ENCODE peak calls at places on chromosome 19, in ten cellular contexts. One of them, this sample, is unnamed.

GRCh38 chr19:39403331-39404312 is 3.0 kb upstream of the ZFP36 start:
- DNase-seq in lung: peak; percentile 98
- DNase-seq in left cardiac atrium: peak; percentile 99
- DNase-seq in GM23338: peak; percentile 92
- DNase-seq in HEK293T: no peak
- DNase-seq in putamen: peak; percentile 72
- DNase-seq in NCI-H1105 treated with DMSO at 0.1 percent for 48 hours: no peak
- DNase-seq in activated T-cell treated with anti-CD3 and anti-CD28 coated beads, Interleukin-2, amount 50 U/mL, for 72 hours: peak; percentile 99
- DNase-seq in left ventricle myocardium inferior: peak; percentile 98
- DNase-seq in germinal center: peak; percentile 76
- DNase-seq in this sample: peak; percentile 94

GRCh38 chr19:46992699-46993535 is 26.7 kb upstream of the NPAS1 start:
- DNase-seq in putamen: no peak
- DNase-seq in left cardiac atrium: no peak
- DNase-seq in HEK293T: no peak
- DNase-seq in activated T-cell treated with anti-CD3 and anti-CD28 coated beads, Interleukin-2, amount 50 U/mL, for 72 hours: no peak
- DNase-seq in left ventricle myocardium inferior: peak; percentile 60
- DNase-seq in germinal center: no peak
- DNase-seq in lung: no peak
- DNase-seq in NCI-H1105 treated with DMSO at 0.1 percent for 48 hours: no peak
- DNase-seq in GM23338: no peak
- DNase-seq in this sample: no peak

GRCh38 chr19:11013771-11014170 is 52.9 kb downstream of the SMARCA4 start:
- DNase-seq in activated T-cell treated with anti-CD3 and anti-CD28 coated beads, Interleukin-2, amount 50 U/mL, for 72 hours: no peak
- DNase-seq in left ventricle myocardium inferior: no peak
- DNase-seq in lung: no peak
- DNase-seq in left cardiac atrium: no peak
- DNase-seq in GM23338: no peak
- DNase-seq in NCI-H1105 treated with DMSO at 0.1 percent for 48 hours: no peak
- DNase-seq in putamen: no peak
- DNase-seq in germinal center: no peak
- DNase-seq in HEK293T: no peak
- DNase-seq in this sample: no peak

GRCh38 chr19:33441277-33441699 is 67.8 kb downstream of the CEBPG start:
- DNase-seq in left ventricle myocardium inferior: peak; percentile 11
- DNase-seq in HEK293T: no peak
- DNase-seq in putamen: no peak
- DNase-seq in left cardiac atrium: peak; percentile 17
- DNase-seq in GM23338: no peak
- DNase-seq in lung: no peak
- DNase-seq in activated T-cell treated with anti-CD3 and anti-CD28 coated beads, Interleukin-2, amount 50 U/mL, for 72 hours: no peak
- DNase-seq in NCI-H1105 treated with DMSO at 0.1 percent for 48 hours: no peak
- DNase-seq in germinal center: no peak
- DNase-seq in this sample: no peak

GRCh38 chr19:17468302-17469091 is 1.8 kb upstream of the SLC27A1 start:
- DNase-seq in activated T-cell treated with anti-CD3 and anti-CD28 coated beads, Interleukin-2, amount 50 U/mL, for 72 hours: no peak
- DNase-seq in NCI-H1105 treated with DMSO at 0.1 percent for 48 hours: no peak
- DNase-seq in GM23338: peak; percentile 46
- DNase-seq in putamen: peak; percentile 68
- DNase-seq in left ventricle myocardium inferior: peak; percentile 83
- DNase-seq in HEK293T: no peak
- DNase-seq in lung: peak; percentile 73
- DNase-seq in left cardiac atrium: peak; percentile 78
- DNase-seq in germinal center: no peak
- DNase-seq in this sample: peak; percentile 26

GRCh38 chr19:20661150-20661819 is at the start of gene ZNF626:
- DNase-seq in putamen: peak; percentile 98
- DNase-seq in germinal center: peak; percentile 97
- DNase-seq in activated T-cell treated with anti-CD3 and anti-CD28 coated beads, Interleukin-2, amount 50 U/mL, for 72 hours: peak; percentile 90
- DNase-seq in lung: peak; percentile 95
- DNase-seq in left ventricle myocardium inferior: peak; percentile 97
- DNase-seq in GM23338: peak; percentile 100
- DNase-seq in NCI-H1105 treated with DMSO at 0.1 percent for 48 hours: no peak
- DNase-seq in HEK293T: no peak
- DNase-seq in left cardiac atrium: peak; percentile 99
- DNase-seq in this sample: peak; percentile 97

GRCh38 chr19:29841559-29842367 is 30.0 kb downstream of the CCNE1 start:
- DNase-seq in activated T-cell treated with anti-CD3 and anti-CD28 coated beads, Interleukin-2, amount 50 U/mL, for 72 hours: no peak
- DNase-seq in NCI-H1105 treated with DMSO at 0.1 percent for 48 hours: no peak
- DNase-seq in left ventricle myocardium inferior: no peak
- DNase-seq in HEK293T: peak; percentile 65
- DNase-seq in germinal center: no peak
- DNase-seq in putamen: no peak
- DNase-seq in GM23338: peak; percentile 64
- DNase-seq in lung: no peak
- DNase-seq in left cardiac atrium: no peak
- DNase-seq in this sample: peak; percentile 53

GRCh38 chr19:1410136-1410786 is 2.9 kb downstream of the DAZAP1 start:
- DNase-seq in germinal center: no peak
- DNase-seq in left cardiac atrium: no peak
- DNase-seq in left ventricle myocardium inferior: no peak
- DNase-seq in lung: no peak
- DNase-seq in activated T-cell treated with anti-CD3 and anti-CD28 coated beads, Interleukin-2, amount 50 U/mL, for 72 hours: peak; percentile 30
- DNase-seq in GM23338: no peak
- DNase-seq in putamen: no peak
- DNase-seq in NCI-H1105 treated with DMSO at 0.1 percent for 48 hours: no peak
- DNase-seq in HEK293T: no peak
- DNase-seq in this sample: no peak

GRCh38 chr19:42394751-42395150 is 4.7 kb upstream of the CNFN start:
- DNase-seq in germinal center: no peak
- DNase-seq in GM23338: no peak
- DNase-seq in NCI-H1105 treated with DMSO at 0.1 percent for 48 hours: no peak
- DNase-seq in left ventricle myocardium inferior: no peak
- DNase-seq in HEK293T: no peak
- DNase-seq in activated T-cell treated with anti-CD3 and anti-CD28 coated beads, Interleukin-2, amount 50 U/mL, for 72 hours: no peak
- DNase-seq in lung: no peak
- DNase-seq in putamen: no peak
- DNase-seq in left cardiac atrium: no peak
- DNase-seq in this sample: no peak

GRCh38 chr19:11007376-11007775 is 46.5 kb downstream of the SMARCA4 start:
- DNase-seq in left cardiac atrium: no peak
- DNase-seq in activated T-cell treated with anti-CD3 and anti-CD28 coated beads, Interleukin-2, amount 50 U/mL, for 72 hours: no peak
- DNase-seq in HEK293T: no peak
- DNase-seq in germinal center: no peak
- DNase-seq in putamen: no peak
- DNase-seq in GM23338: no peak
- DNase-seq in NCI-H1105 treated with DMSO at 0.1 percent for 48 hours: no peak
- DNase-seq in lung: no peak
- DNase-seq in left ventricle myocardium inferior: no peak
- DNase-seq in this sample: no peak

GRCh38 chr19:5567360-5567970 is at the start of gene TINCR:
- DNase-seq in HEK293T: peak; percentile 44
- DNase-seq in GM23338: peak; percentile 83
- DNase-seq in putamen: no peak
- DNase-seq in NCI-H1105 treated with DMSO at 0.1 percent for 48 hours: no peak
- DNase-seq in left cardiac atrium: no peak
- DNase-seq in germinal center: no peak
- DNase-seq in activated T-cell treated with anti-CD3 and anti-CD28 coated beads, Interleukin-2, amount 50 U/mL, for 72 hours: no peak
- DNase-seq in left ventricle myocardium inferior: no peak
- DNase-seq in lung: no peak
- DNase-seq in this sample: no peak

GRCh38 chr19:13014101-13014920 is 19.0 kb downstream of the NFIX start:
- DNase-seq in left ventricle myocardium inferior: no peak
- DNase-seq in left cardiac atrium: no peak
- DNase-seq in GM23338: peak; percentile 70
- DNase-seq in activated T-cell treated with anti-CD3 and anti-CD28 coated beads, Interleukin-2, amount 50 U/mL, for 72 hours: no peak
- DNase-seq in lung: no peak
- DNase-seq in putamen: peak; percentile 83
- DNase-seq in HEK293T: no peak
- DNase-seq in NCI-H1105 treated with DMSO at 0.1 percent for 48 hours: no peak
- DNase-seq in germinal center: no peak
- DNase-seq in this sample: peak; percentile 56

GRCh38 chr19:11673608-11674041 is 65.1 kb downstream of the ZNF823 start:
- DNase-seq in left ventricle myocardium inferior: peak; percentile 66
- DNase-seq in putamen: peak; percentile 62
- DNase-seq in GM23338: peak; percentile 93
- DNase-seq in activated T-cell treated with anti-CD3 and anti-CD28 coated beads, Interleukin-2, amount 50 U/mL, for 72 hours: peak; percentile 31
- DNase-seq in lung: peak; percentile 69
- DNase-seq in NCI-H1105 treated with DMSO at 0.1 percent for 48 hours: no peak
- DNase-seq in HEK293T: peak; percentile 23
- DNase-seq in left cardiac atrium: peak; percentile 83
- DNase-seq in germinal center: no peak
- DNase-seq in this sample: peak; percentile 69

GRCh38 chr19:45123440-45123850 is 30.5 kb downstream of the PPP1R37 start:
- DNase-seq in HEK293T: no peak
- DNase-seq in left cardiac atrium: no peak
- DNase-seq in GM23338: no peak
- DNase-seq in lung: no peak
- DNase-seq in germinal center: no peak
- DNase-seq in putamen: no peak
- DNase-seq in left ventricle myocardium inferior: no peak
- DNase-seq in activated T-cell treated with anti-CD3 and anti-CD28 coated beads, Interleukin-2, amount 50 U/mL, for 72 hours: no peak
- DNase-seq in NCI-H1105 treated with DMSO at 0.1 percent for 48 hours: no peak
- DNase-seq in this sample: peak; percentile 60

GRCh38 chr19:29506619-29506911 is 19.2 kb upstream of the VSTM2B start:
- DNase-seq in left cardiac atrium: no peak
- DNase-seq in left ventricle myocardium inferior: no peak
- DNase-seq in lung: no peak
- DNase-seq in HEK293T: no peak
- DNase-seq in germinal center: no peak
- DNase-seq in NCI-H1105 treated with DMSO at 0.1 percent for 48 hours: no peak
- DNase-seq in putamen: no peak
- DNase-seq in GM23338: no peak
- DNase-seq in activated T-cell treated with anti-CD3 and anti-CD28 coated beads, Interleukin-2, amount 50 U/mL, for 72 hours: no peak
- DNase-seq in this sample: no peak

GRCh38 chr19:42942187-42942789 is 5.3 kb upstream of the PSG7 start:
- DNase-seq in GM23338: peak; percentile 74
- DNase-seq in putamen: no peak
- DNase-seq in HEK293T: no peak
- DNase-seq in NCI-H1105 treated with DMSO at 0.1 percent for 48 hours: no peak
- DNase-seq in left ventricle myocardium inferior: no peak
- DNase-seq in germinal center: no peak
- DNase-seq in left cardiac atrium: no peak
- DNase-seq in activated T-cell treated with anti-CD3 and anti-CD28 coated beads, Interleukin-2, amount 50 U/mL, for 72 hours: no peak
- DNase-seq in lung: no peak
- DNase-seq in this sample: peak; percentile 38

GRCh38 chr19:47157455-47158321 is 27.1 kb downstream of the SAE1 start:
- DNase-seq in putamen: peak; percentile 24
- DNase-seq in left cardiac atrium: peak; percentile 71
- DNase-seq in activated T-cell treated with anti-CD3 and anti-CD28 coated beads, Interleukin-2, amount 50 U/mL, for 72 hours: no peak
- DNase-seq in GM23338: peak; percentile 96
- DNase-seq in HEK293T: no peak
- DNase-seq in left ventricle myocardium inferior: peak; percentile 45
- DNase-seq in germinal center: peak; percentile 47
- DNase-seq in lung: peak; percentile 31
- DNase-seq in NCI-H1105 treated with DMSO at 0.1 percent for 48 hours: no peak
- DNase-seq in this sample: no peak

GRCh38 chr19:47573076-47574026 is at the start of gene ZNF541:
- DNase-seq in HEK293T: no peak
- DNase-seq in NCI-H1105 treated with DMSO at 0.1 percent for 48 hours: no peak
- DNase-seq in GM23338: peak; percentile 43
- DNase-seq in left cardiac atrium: peak; percentile 80
- DNase-seq in germinal center: peak; percentile 45
- DNase-seq in putamen: peak; percentile 51
- DNase-seq in left ventricle myocardium inferior: peak; percentile 64
- DNase-seq in lung: peak; percentile 38
- DNase-seq in activated T-cell treated with anti-CD3 and anti-CD28 coated beads, Interleukin-2, amount 50 U/mL, for 72 hours: peak; percentile 84
- DNase-seq in this sample: no peak

GRCh38 chr19:18543814-18544475 is 572 bp upstream of the FKBP8 start:
- DNase-seq in germinal center: peak; percentile 78
- DNase-seq in lung: peak; percentile 66
- DNase-seq in activated T-cell treated with anti-CD3 and anti-CD28 coated beads, Interleukin-2, amount 50 U/mL, for 72 hours: peak; percentile 88
- DNase-seq in NCI-H1105 treated with DMSO at 0.1 percent for 48 hours: no peak
- DNase-seq in left ventricle myocardium inferior: no peak
- DNase-seq in GM23338: peak; percentile 90
- DNase-seq in left cardiac atrium: no peak
- DNase-seq in putamen: peak; percentile 71
- DNase-seq in HEK293T: peak; percentile 60
- DNase-seq in this sample: peak; percentile 57

GRCh38 chr19:858868-859843 is at the start of gene CFD:
- DNase-seq in GM23338: no peak
- DNase-seq in lung: no peak
- DNase-seq in activated T-cell treated with anti-CD3 and anti-CD28 coated beads, Interleukin-2, amount 50 U/mL, for 72 hours: no peak
- DNase-seq in HEK293T: no peak
- DNase-seq in NCI-H1105 treated with DMSO at 0.1 percent for 48 hours: no peak
- DNase-seq in putamen: no peak
- DNase-seq in germinal center: no peak
- DNase-seq in left ventricle myocardium inferior: peak; percentile 79
- DNase-seq in left cardiac atrium: peak; percentile 71
- DNase-seq in this sample: no peak

GRCh38 chr19:2338055-2338615 is 9.7 kb downstream of the SPPL2B start:
- DNase-seq in HEK293T: no peak
- DNase-seq in GM23338: no peak
- DNase-seq in lung: no peak
- DNase-seq in left ventricle myocardium inferior: no peak
- DNase-seq in left cardiac atrium: no peak
- DNase-seq in activated T-cell treated with anti-CD3 and anti-CD28 coated beads, Interleukin-2, amount 50 U/mL, for 72 hours: no peak
- DNase-seq in germinal center: no peak
- DNase-seq in putamen: no peak
- DNase-seq in NCI-H1105 treated with DMSO at 0.1 percent for 48 hours: no peak
- DNase-seq in this sample: no peak

GRCh38 chr19:46787331-46788100 is 878 bp downstream of the SLC1A5 start:
- DNase-seq in HEK293T: peak; percentile 46
- DNase-seq in activated T-cell treated with anti-CD3 and anti-CD28 coated beads, Interleukin-2, amount 50 U/mL, for 72 hours: peak; percentile 54
- DNase-seq in GM23338: peak; percentile 65
- DNase-seq in left cardiac atrium: peak; percentile 75
- DNase-seq in germinal center: peak; percentile 42
- DNase-seq in lung: peak; percentile 64
- DNase-seq in putamen: no peak
- DNase-seq in NCI-H1105 treated with DMSO at 0.1 percent for 48 hours: peak; percentile 45
- DNase-seq in left ventricle myocardium inferior: peak; percentile 65
- DNase-seq in this sample: peak; percentile 83

GRCh38 chr19:35240322-35240721 is 8.5 kb upstream of the LSR start:
- DNase-seq in germinal center: no peak
- DNase-seq in GM23338: no peak
- DNase-seq in left cardiac atrium: no peak
- DNase-seq in lung: no peak
- DNase-seq in NCI-H1105 treated with DMSO at 0.1 percent for 48 hours: no peak
- DNase-seq in activated T-cell treated with anti-CD3 and anti-CD28 coated beads, Interleukin-2, amount 50 U/mL, for 72 hours: no peak
- DNase-seq in putamen: no peak
- DNase-seq in left ventricle myocardium inferior: no peak
- DNase-seq in HEK293T: no peak
- DNase-seq in this sample: no peak

GRCh38 chr19:18603255-18603957 is 3.2 kb downstream of the CRLF1 start:
- DNase-seq in NCI-H1105 treated with DMSO at 0.1 percent for 48 hours: no peak
- DNase-seq in germinal center: no peak
- DNase-seq in GM23338: peak; percentile 84
- DNase-seq in left ventricle myocardium inferior: no peak
- DNase-seq in putamen: no peak
- DNase-seq in HEK293T: peak; percentile 44
- DNase-seq in activated T-cell treated with anti-CD3 and anti-CD28 coated beads, Interleukin-2, amount 50 U/mL, for 72 hours: peak; percentile 39
- DNase-seq in left cardiac atrium: no peak
- DNase-seq in lung: no peak
- DNase-seq in this sample: no peak

GRCh38 chr19:33435706-33436359 is 62.3 kb downstream of the CEBPG start:
- DNase-seq in lung: no peak
- DNase-seq in germinal center: no peak
- DNase-seq in HEK293T: no peak
- DNase-seq in left ventricle myocardium inferior: no peak
- DNase-seq in GM23338: no peak
- DNase-seq in activated T-cell treated with anti-CD3 and anti-CD28 coated beads, Interleukin-2, amount 50 U/mL, for 72 hours: no peak
- DNase-seq in left cardiac atrium: peak; percentile 8
- DNase-seq in NCI-H1105 treated with DMSO at 0.1 percent for 48 hours: no peak
- DNase-seq in putamen: no peak
- DNase-seq in this sample: no peak

GRCh38 chr19:51333836-51334460 is 8.0 kb downstream of the VSIG10L start:
- DNase-seq in left cardiac atrium: no peak
- DNase-seq in NCI-H1105 treated with DMSO at 0.1 percent for 48 hours: no peak
- DNase-seq in putamen: no peak
- DNase-seq in activated T-cell treated with anti-CD3 and anti-CD28 coated beads, Interleukin-2, amount 50 U/mL, for 72 hours: no peak
- DNase-seq in GM23338: peak; percentile 65
- DNase-seq in HEK293T: no peak
- DNase-seq in germinal center: no peak
- DNase-seq in left ventricle myocardium inferior: no peak
- DNase-seq in lung: no peak
- DNase-seq in this sample: no peak

GRCh38 chr19:14476663-14477401 is 1.7 kb upstream of the PTGER1 start:
- DNase-seq in left cardiac atrium: peak; percentile 78
- DNase-seq in germinal center: no peak
- DNase-seq in left ventricle myocardium inferior: no peak
- DNase-seq in GM23338: no peak
- DNase-seq in putamen: no peak
- DNase-seq in NCI-H1105 treated with DMSO at 0.1 percent for 48 hours: no peak
- DNase-seq in HEK293T: peak; percentile 6
- DNase-seq in lung: no peak
- DNase-seq in activated T-cell treated with anti-CD3 and anti-CD28 coated beads, Interleukin-2, amount 50 U/mL, for 72 hours: no peak
- DNase-seq in this sample: no peak

GRCh38 chr19:50519006-50519575 is 5.4 kb upstream of the ASPDH start:
- DNase-seq in HEK293T: no peak
- DNase-seq in NCI-H1105 treated with DMSO at 0.1 percent for 48 hours: no peak
- DNase-seq in putamen: no peak
- DNase-seq in GM23338: no peak
- DNase-seq in left cardiac atrium: no peak
- DNase-seq in germinal center: no peak
- DNase-seq in left ventricle myocardium inferior: no peak
- DNase-seq in lung: no peak
- DNase-seq in activated T-cell treated with anti-CD3 and anti-CD28 coated beads, Interleukin-2, amount 50 U/mL, for 72 hours: no peak
- DNase-seq in this sample: no peak